ENCODE peak calls at places on chromosomes 1 and 21, in seven cellular contexts. One of them, this sample, is unnamed.

GRCh38 chr21:40568756-40569155 is 278.2 kb downstream of the DSCAM start:
- DNase-seq in ureter: no peak
- DNase-seq in MCF 10A: no peak
- DNase-seq in NCI-H2227 treated with DMSO at 0.1 percent for 48 hours: no peak
- DNase-seq in IMR-90: no peak
- DNase-seq in COR-L47: no peak
- DNase-seq in OCI-LY7: no peak
- DNase-seq in this sample: no peak

GRCh38 chr1:192878249-192878648 is 69.4 kb downstream of the RGS2 start:
- DNase-seq in IMR-90: peak
- DNase-seq in OCI-LY7: no peak
- DNase-seq in COR-L47: no peak
- DNase-seq in NCI-H2227 treated with DMSO at 0.1 percent for 48 hours: no peak
- DNase-seq in ureter: peak
- DNase-seq in MCF 10A: no peak
- DNase-seq in this sample: no peak

GRCh38 chr21:44521928-44522752 is 17.9 kb downstream of the KRTAP10-1 start:
- DNase-seq in OCI-LY7: no peak
- DNase-seq in IMR-90: no peak
- DNase-seq in NCI-H2227 treated with DMSO at 0.1 percent for 48 hours: no peak
- DNase-seq in COR-L47: no peak
- DNase-seq in ureter: no peak
- DNase-seq in MCF 10A: no peak
- DNase-seq in this sample: no peak

GRCh38 chr1:8422439-8423133 is 104.7 kb downstream of the SLC45A1 start:
- DNase-seq in IMR-90: peak
- DNase-seq in OCI-LY7: peak
- DNase-seq in NCI-H2227 treated with DMSO at 0.1 percent for 48 hours: no peak
- DNase-seq in COR-L47: no peak
- DNase-seq in MCF 10A: peak
- DNase-seq in ureter: no peak
- DNase-seq in this sample: no peak

GRCh38 chr1:194227157-194227556 is 1040.7 kb upstream of the B3GALT2 start:
- DNase-seq in ureter: no peak
- DNase-seq in COR-L47: no peak
- DNase-seq in OCI-LY7: no peak
- DNase-seq in MCF 10A: no peak
- DNase-seq in NCI-H2227 treated with DMSO at 0.1 percent for 48 hours: no peak
- DNase-seq in IMR-90: peak
- DNase-seq in this sample: no peak

GRCh38 chr1:2347409-2347785 is 44.0 kb downstream of the MORN1 start:
- DNase-seq in ureter: no peak
- DNase-seq in MCF 10A: no peak
- DNase-seq in COR-L47: no peak
- DNase-seq in NCI-H2227 treated with DMSO at 0.1 percent for 48 hours: no peak
- DNase-seq in OCI-LY7: no peak
- DNase-seq in IMR-90: no peak
- DNase-seq in this sample: no peak

GRCh38 chr1:34924759-34925555 is 4.5 kb downstream of the DLGAP3 start:
- DNase-seq in MCF 10A: peak
- DNase-seq in COR-L47: no peak
- DNase-seq in OCI-LY7: peak
- DNase-seq in IMR-90: peak
- DNase-seq in NCI-H2227 treated with DMSO at 0.1 percent for 48 hours: no peak
- DNase-seq in ureter: peak
- DNase-seq in this sample: peak

GRCh38 chr1:108199231-108199657 is 899 bp downstream of the SLC25A24 start:
- DNase-seq in ureter: no peak
- DNase-seq in OCI-LY7: no peak
- DNase-seq in COR-L47: no peak
- DNase-seq in IMR-90: peak
- DNase-seq in MCF 10A: peak
- DNase-seq in NCI-H2227 treated with DMSO at 0.1 percent for 48 hours: peak
- DNase-seq in this sample: no peak

GRCh38 chr1:170340259-170340658 is 191.7 kb upstream of the GORAB start:
- DNase-seq in NCI-H2227 treated with DMSO at 0.1 percent for 48 hours: no peak
- DNase-seq in OCI-LY7: no peak
- DNase-seq in IMR-90: peak
- DNase-seq in ureter: no peak
- DNase-seq in COR-L47: no peak
- DNase-seq in MCF 10A: no peak
- DNase-seq in this sample: no peak

GRCh38 chr1:65971547-65971946 is 178.9 kb downstream of the PDE4B start:
- DNase-seq in IMR-90: peak
- DNase-seq in COR-L47: no peak
- DNase-seq in OCI-LY7: no peak
- DNase-seq in ureter: no peak
- DNase-seq in NCI-H2227 treated with DMSO at 0.1 percent for 48 hours: no peak
- DNase-seq in MCF 10A: no peak
- DNase-seq in this sample: no peak

GRCh38 chr1:150807257-150807637 is 813 bp downstream of the CTSK start:
- DNase-seq in NCI-H2227 treated with DMSO at 0.1 percent for 48 hours: no peak
- DNase-seq in MCF 10A: no peak
- DNase-seq in COR-L47: no peak
- DNase-seq in OCI-LY7: no peak
- DNase-seq in IMR-90: no peak
- DNase-seq in ureter: no peak
- DNase-seq in this sample: no peak

GRCh38 chr1:154837679-154838171 is 32.4 kb downstream of the KCNN3 start:
- DNase-seq in IMR-90: no peak
- DNase-seq in COR-L47: no peak
- DNase-seq in OCI-LY7: peak
- DNase-seq in ureter: peak
- DNase-seq in NCI-H2227 treated with DMSO at 0.1 percent for 48 hours: no peak
- DNase-seq in MCF 10A: no peak
- DNase-seq in this sample: no peak

GRCh38 chr1:95974586-95974985 is 740.6 kb downstream of the RWDD3 start:
- DNase-seq in OCI-LY7: no peak
- DNase-seq in IMR-90: peak
- DNase-seq in MCF 10A: peak
- DNase-seq in ureter: no peak
- DNase-seq in COR-L47: no peak
- DNase-seq in NCI-H2227 treated with DMSO at 0.1 percent for 48 hours: no peak
- DNase-seq in this sample: no peak

GRCh38 chr1:170530972-170531757 is 801 bp upstream of the GORAB start:
- DNase-seq in IMR-90: no peak
- DNase-seq in OCI-LY7: no peak
- DNase-seq in NCI-H2227 treated with DMSO at 0.1 percent for 48 hours: peak
- DNase-seq in MCF 10A: no peak
- DNase-seq in COR-L47: no peak
- DNase-seq in ureter: no peak
- DNase-seq in this sample: no peak

GRCh38 chr1:38580591-38580990 is 279.0 kb downstream of the RRAGC start:
- DNase-seq in MCF 10A: no peak
- DNase-seq in IMR-90: no peak
- DNase-seq in ureter: no peak
- DNase-seq in OCI-LY7: no peak
- DNase-seq in COR-L47: no peak
- DNase-seq in NCI-H2227 treated with DMSO at 0.1 percent for 48 hours: no peak
- DNase-seq in this sample: no peak

GRCh38 chr1:25927541-25928265 is 21.5 kb upstream of the STMN1 start:
- DNase-seq in IMR-90: no peak
- DNase-seq in ureter: no peak
- DNase-seq in OCI-LY7: peak
- DNase-seq in NCI-H2227 treated with DMSO at 0.1 percent for 48 hours: peak
- DNase-seq in COR-L47: peak
- DNase-seq in MCF 10A: no peak
- DNase-seq in this sample: no peak

GRCh38 chr1:201391651-201392511 is 7.2 kb downstream of the LAD1 start:
- DNase-seq in ureter: no peak
- DNase-seq in MCF 10A: no peak
- DNase-seq in COR-L47: no peak
- DNase-seq in NCI-H2227 treated with DMSO at 0.1 percent for 48 hours: no peak
- DNase-seq in OCI-LY7: no peak
- DNase-seq in IMR-90: no peak
- DNase-seq in this sample: no peak

GRCh38 chr21:26070822-26071425 is 99.6 kb downstream of the APP start:
- DNase-seq in COR-L47: no peak
- DNase-seq in ureter: no peak
- DNase-seq in NCI-H2227 treated with DMSO at 0.1 percent for 48 hours: peak
- DNase-seq in IMR-90: peak
- DNase-seq in OCI-LY7: peak
- DNase-seq in MCF 10A: no peak
- DNase-seq in this sample: no peak

GRCh38 chr1:9028921-9029715 is 2.9 kb upstream of the SLC2A7 start:
- DNase-seq in MCF 10A: no peak
- DNase-seq in OCI-LY7: no peak
- DNase-seq in COR-L47: no peak
- DNase-seq in IMR-90: peak
- DNase-seq in ureter: no peak
- DNase-seq in NCI-H2227 treated with DMSO at 0.1 percent for 48 hours: no peak
- DNase-seq in this sample: no peak

GRCh38 chr1:235107368-235108184 is 21.1 kb downstream of the TOMM20 start:
- DNase-seq in NCI-H2227 treated with DMSO at 0.1 percent for 48 hours: no peak
- DNase-seq in MCF 10A: no peak
- DNase-seq in COR-L47: no peak
- DNase-seq in ureter: peak
- DNase-seq in IMR-90: no peak
- DNase-seq in OCI-LY7: no peak
- DNase-seq in this sample: no peak

GRCh38 chr1:1960480-1961196 is 41.6 kb upstream of the TMEM52 start:
- DNase-seq in IMR-90: no peak
- DNase-seq in COR-L47: no peak
- DNase-seq in OCI-LY7: no peak
- DNase-seq in NCI-H2227 treated with DMSO at 0.1 percent for 48 hours: no peak
- DNase-seq in MCF 10A: peak
- DNase-seq in ureter: no peak
- DNase-seq in this sample: no peak

GRCh38 chr1:171286032-171286705 is 27.8 kb upstream of the FMO4 start:
- DNase-seq in NCI-H2227 treated with DMSO at 0.1 percent for 48 hours: no peak
- DNase-seq in ureter: no peak
- DNase-seq in COR-L47: no peak
- DNase-seq in MCF 10A: peak
- DNase-seq in OCI-LY7: peak
- DNase-seq in IMR-90: peak
- DNase-seq in this sample: no peak

GRCh38 chr1:17273096-17273495 is 24.2 kb downstream of the PADI3 start:
- DNase-seq in MCF 10A: no peak
- DNase-seq in ureter: no peak
- DNase-seq in OCI-LY7: no peak
- DNase-seq in NCI-H2227 treated with DMSO at 0.1 percent for 48 hours: no peak
- DNase-seq in COR-L47: no peak
- DNase-seq in IMR-90: no peak
- DNase-seq in this sample: no peak

GRCh38 chr1:185393821-185394220 is 76.8 kb upstream of the IVNS1ABP start:
- DNase-seq in COR-L47: no peak
- DNase-seq in IMR-90: no peak
- DNase-seq in NCI-H2227 treated with DMSO at 0.1 percent for 48 hours: no peak
- DNase-seq in OCI-LY7: no peak
- DNase-seq in MCF 10A: no peak
- DNase-seq in ureter: peak
- DNase-seq in this sample: no peak

GRCh38 chr1:10835423-10836421 is 39.3 kb upstream of the CASZ1 start:
- DNase-seq in NCI-H2227 treated with DMSO at 0.1 percent for 48 hours: peak
- DNase-seq in IMR-90: peak
- DNase-seq in COR-L47: peak
- DNase-seq in OCI-LY7: no peak
- DNase-seq in ureter: no peak
- DNase-seq in MCF 10A: peak
- DNase-seq in this sample: no peak